ENCODE peak calls at places on chromosomes 7 and 10, in eight cellular contexts. One of them, this sample, is unnamed.

GRCh38 chr10:69242844-69243212 is 22.7 kb downstream of the HKDC1 start:
- DNase-seq in stimulated activated CD8-positive, alpha-beta memory T cell treated with anti-CD3 and anti-CD28 coated beads, Interleukin-15, amount 100 ng/mL, for 24 hours: no peak
- DNase-seq in RPMI7951: peak
- DNase-seq in AG04449: no peak
- DNase-seq in T-helper 1 cell: no peak
- DNase-seq in GM13976: no peak
- DNase-seq in effector CD4-positive, alpha-beta T cell: no peak
- DNase-seq in mesenteric fat pad: no peak
- DNase-seq in this sample: no peak

GRCh38 chr7:21099432-21099831 is 312.7 kb upstream of the SP8 start:
- DNase-seq in stimulated activated CD8-positive, alpha-beta memory T cell treated with anti-CD3 and anti-CD28 coated beads, Interleukin-15, amount 100 ng/mL, for 24 hours: no peak
- DNase-seq in RPMI7951: no peak
- DNase-seq in AG04449: no peak
- DNase-seq in T-helper 1 cell: no peak
- DNase-seq in GM13976: no peak
- DNase-seq in effector CD4-positive, alpha-beta T cell: no peak
- DNase-seq in mesenteric fat pad: no peak
- DNase-seq in this sample: no peak

GRCh38 chr10:119859422-119860258 is 13.0 kb downstream of the MCMBP start:
- DNase-seq in stimulated activated CD8-positive, alpha-beta memory T cell treated with anti-CD3 and anti-CD28 coated beads, Interleukin-15, amount 100 ng/mL, for 24 hours: no peak
- DNase-seq in RPMI7951: peak
- DNase-seq in AG04449: no peak
- DNase-seq in T-helper 1 cell: no peak
- DNase-seq in GM13976: peak
- DNase-seq in effector CD4-positive, alpha-beta T cell: no peak
- DNase-seq in mesenteric fat pad: no peak
- DNase-seq in this sample: no peak

GRCh38 chr10:110056822-110057221 is 49.0 kb downstream of the ADD3 start:
- DNase-seq in stimulated activated CD8-positive, alpha-beta memory T cell treated with anti-CD3 and anti-CD28 coated beads, Interleukin-15, amount 100 ng/mL, for 24 hours: no peak
- DNase-seq in RPMI7951: peak
- DNase-seq in AG04449: peak
- DNase-seq in T-helper 1 cell: no peak
- DNase-seq in GM13976: no peak
- DNase-seq in effector CD4-positive, alpha-beta T cell: no peak
- DNase-seq in mesenteric fat pad: no peak
- DNase-seq in this sample: no peak

GRCh38 chr7:126450269-126450671 is 802.5 kb downstream of the GRM8 start:
- DNase-seq in stimulated activated CD8-positive, alpha-beta memory T cell treated with anti-CD3 and anti-CD28 coated beads, Interleukin-15, amount 100 ng/mL, for 24 hours: no peak
- DNase-seq in RPMI7951: no peak
- DNase-seq in AG04449: no peak
- DNase-seq in T-helper 1 cell: no peak
- DNase-seq in GM13976: peak
- DNase-seq in effector CD4-positive, alpha-beta T cell: no peak
- DNase-seq in mesenteric fat pad: no peak
- DNase-seq in this sample: no peak

GRCh38 chr7:116227678-116228239 is 17.4 kb downstream of the TES start:
- DNase-seq in stimulated activated CD8-positive, alpha-beta memory T cell treated with anti-CD3 and anti-CD28 coated beads, Interleukin-15, amount 100 ng/mL, for 24 hours: no peak
- DNase-seq in RPMI7951: peak
- DNase-seq in AG04449: peak
- DNase-seq in T-helper 1 cell: no peak
- DNase-seq in GM13976: no peak
- DNase-seq in effector CD4-positive, alpha-beta T cell: no peak
- DNase-seq in mesenteric fat pad: no peak
- DNase-seq in this sample: no peak

GRCh38 chr10:4131407-4132215 is 346.6 kb upstream of the KLF6 start:
- DNase-seq in stimulated activated CD8-positive, alpha-beta memory T cell treated with anti-CD3 and anti-CD28 coated beads, Interleukin-15, amount 100 ng/mL, for 24 hours: no peak
- DNase-seq in RPMI7951: peak
- DNase-seq in AG04449: peak
- DNase-seq in T-helper 1 cell: no peak
- DNase-seq in GM13976: peak
- DNase-seq in effector CD4-positive, alpha-beta T cell: peak
- DNase-seq in mesenteric fat pad: no peak
- DNase-seq in this sample: no peak

GRCh38 chr10:26468691-26469090 is 30.6 kb downstream of the APBB1IP start:
- DNase-seq in stimulated activated CD8-positive, alpha-beta memory T cell treated with anti-CD3 and anti-CD28 coated beads, Interleukin-15, amount 100 ng/mL, for 24 hours: no peak
- DNase-seq in RPMI7951: no peak
- DNase-seq in AG04449: no peak
- DNase-seq in T-helper 1 cell: no peak
- DNase-seq in GM13976: no peak
- DNase-seq in effector CD4-positive, alpha-beta T cell: peak
- DNase-seq in mesenteric fat pad: no peak
- DNase-seq in this sample: no peak

GRCh38 chr10:3942930-3943489 is 158.0 kb upstream of the KLF6 start:
- DNase-seq in stimulated activated CD8-positive, alpha-beta memory T cell treated with anti-CD3 and anti-CD28 coated beads, Interleukin-15, amount 100 ng/mL, for 24 hours: no peak
- DNase-seq in RPMI7951: no peak
- DNase-seq in AG04449: no peak
- DNase-seq in T-helper 1 cell: no peak
- DNase-seq in GM13976: no peak
- DNase-seq in effector CD4-positive, alpha-beta T cell: no peak
- DNase-seq in mesenteric fat pad: no peak
- DNase-seq in this sample: no peak

GRCh38 chr7:150378115-150378852 is 846 bp upstream of the ZNF775 start:
- DNase-seq in stimulated activated CD8-positive, alpha-beta memory T cell treated with anti-CD3 and anti-CD28 coated beads, Interleukin-15, amount 100 ng/mL, for 24 hours: no peak
- DNase-seq in RPMI7951: peak
- DNase-seq in AG04449: no peak
- DNase-seq in T-helper 1 cell: no peak
- DNase-seq in GM13976: no peak
- DNase-seq in effector CD4-positive, alpha-beta T cell: peak
- DNase-seq in mesenteric fat pad: no peak
- DNase-seq in this sample: no peak

GRCh38 chr7:13904689-13905088 is 84.8 kb downstream of the ETV1 start:
- DNase-seq in stimulated activated CD8-positive, alpha-beta memory T cell treated with anti-CD3 and anti-CD28 coated beads, Interleukin-15, amount 100 ng/mL, for 24 hours: no peak
- DNase-seq in RPMI7951: peak
- DNase-seq in AG04449: peak
- DNase-seq in T-helper 1 cell: no peak
- DNase-seq in GM13976: no peak
- DNase-seq in effector CD4-positive, alpha-beta T cell: no peak
- DNase-seq in mesenteric fat pad: no peak
- DNase-seq in this sample: no peak

GRCh38 chr10:34875061-34875460 is 60.0 kb upstream of the PARD3 start:
- DNase-seq in stimulated activated CD8-positive, alpha-beta memory T cell treated with anti-CD3 and anti-CD28 coated beads, Interleukin-15, amount 100 ng/mL, for 24 hours: no peak
- DNase-seq in RPMI7951: no peak
- DNase-seq in AG04449: no peak
- DNase-seq in T-helper 1 cell: no peak
- DNase-seq in GM13976: no peak
- DNase-seq in effector CD4-positive, alpha-beta T cell: no peak
- DNase-seq in mesenteric fat pad: peak
- DNase-seq in this sample: no peak

GRCh38 chr7:125246706-125247105 is 317.1 kb upstream of the POT1 start:
- DNase-seq in stimulated activated CD8-positive, alpha-beta memory T cell treated with anti-CD3 and anti-CD28 coated beads, Interleukin-15, amount 100 ng/mL, for 24 hours: no peak
- DNase-seq in RPMI7951: no peak
- DNase-seq in AG04449: no peak
- DNase-seq in T-helper 1 cell: no peak
- DNase-seq in GM13976: no peak
- DNase-seq in effector CD4-positive, alpha-beta T cell: no peak
- DNase-seq in mesenteric fat pad: no peak
- DNase-seq in this sample: no peak

GRCh38 chr10:97640868-97641811 is 669 bp downstream of the PI4K2A start:
- DNase-seq in stimulated activated CD8-positive, alpha-beta memory T cell treated with anti-CD3 and anti-CD28 coated beads, Interleukin-15, amount 100 ng/mL, for 24 hours: peak
- DNase-seq in RPMI7951: peak
- DNase-seq in AG04449: no peak
- DNase-seq in T-helper 1 cell: no peak
- DNase-seq in GM13976: peak
- DNase-seq in effector CD4-positive, alpha-beta T cell: no peak
- DNase-seq in mesenteric fat pad: no peak
- DNase-seq in this sample: no peak

GRCh38 chr7:39673868-39674267 is 50.5 kb downstream of the RALA start:
- DNase-seq in stimulated activated CD8-positive, alpha-beta memory T cell treated with anti-CD3 and anti-CD28 coated beads, Interleukin-15, amount 100 ng/mL, for 24 hours: no peak
- DNase-seq in RPMI7951: no peak
- DNase-seq in AG04449: no peak
- DNase-seq in T-helper 1 cell: no peak
- DNase-seq in GM13976: no peak
- DNase-seq in effector CD4-positive, alpha-beta T cell: no peak
- DNase-seq in mesenteric fat pad: no peak
- DNase-seq in this sample: no peak

GRCh38 chr7:129556607-129557120 is 54.3 kb downstream of the SMKR1 start:
- DNase-seq in stimulated activated CD8-positive, alpha-beta memory T cell treated with anti-CD3 and anti-CD28 coated beads, Interleukin-15, amount 100 ng/mL, for 24 hours: no peak
- DNase-seq in RPMI7951: no peak
- DNase-seq in AG04449: no peak
- DNase-seq in T-helper 1 cell: no peak
- DNase-seq in GM13976: no peak
- DNase-seq in effector CD4-positive, alpha-beta T cell: no peak
- DNase-seq in mesenteric fat pad: no peak
- DNase-seq in this sample: no peak

GRCh38 chr10:73251683-73252444 is 580 bp downstream of the MRPS16 start:
- DNase-seq in stimulated activated CD8-positive, alpha-beta memory T cell treated with anti-CD3 and anti-CD28 coated beads, Interleukin-15, amount 100 ng/mL, for 24 hours: no peak
- DNase-seq in RPMI7951: no peak
- DNase-seq in AG04449: no peak
- DNase-seq in T-helper 1 cell: no peak
- DNase-seq in GM13976: no peak
- DNase-seq in effector CD4-positive, alpha-beta T cell: no peak
- DNase-seq in mesenteric fat pad: no peak
- DNase-seq in this sample: no peak

GRCh38 chr10:7234109-7234508 is 176.7 kb downstream of the SFMBT2 start:
- DNase-seq in stimulated activated CD8-positive, alpha-beta memory T cell treated with anti-CD3 and anti-CD28 coated beads, Interleukin-15, amount 100 ng/mL, for 24 hours: no peak
- DNase-seq in RPMI7951: no peak
- DNase-seq in AG04449: no peak
- DNase-seq in T-helper 1 cell: no peak
- DNase-seq in GM13976: no peak
- DNase-seq in effector CD4-positive, alpha-beta T cell: no peak
- DNase-seq in mesenteric fat pad: no peak
- DNase-seq in this sample: no peak

GRCh38 chr7:136533732-136534131 is 334.7 kb upstream of the CHRM2 start:
- DNase-seq in stimulated activated CD8-positive, alpha-beta memory T cell treated with anti-CD3 and anti-CD28 coated beads, Interleukin-15, amount 100 ng/mL, for 24 hours: no peak
- DNase-seq in RPMI7951: no peak
- DNase-seq in AG04449: no peak
- DNase-seq in T-helper 1 cell: no peak
- DNase-seq in GM13976: no peak
- DNase-seq in effector CD4-positive, alpha-beta T cell: no peak
- DNase-seq in mesenteric fat pad: no peak
- DNase-seq in this sample: no peak

GRCh38 chr10:3778708-3779108 is 6.3 kb downstream of the KLF6 start:
- DNase-seq in stimulated activated CD8-positive, alpha-beta memory T cell treated with anti-CD3 and anti-CD28 coated beads, Interleukin-15, amount 100 ng/mL, for 24 hours: no peak
- DNase-seq in RPMI7951: no peak
- DNase-seq in AG04449: no peak
- DNase-seq in T-helper 1 cell: no peak
- DNase-seq in GM13976: no peak
- DNase-seq in effector CD4-positive, alpha-beta T cell: no peak
- DNase-seq in mesenteric fat pad: no peak
- DNase-seq in this sample: no peak